ENCODE peak calls at places on chromosomes 3 and 15, in four cellular contexts. P is kidney, Q is PC-3, Z is mesendoderm. F is an unnamed sample.
A peak's percentile ranks its signal among the peaks of the same experiment; 100 is the strongest.

GRCh38 chr15:85329561-85330421 is 50.6 kb upstream of the AKAP13 start:
- DNase-seq in P (no peak), Q (no peak), Z (no peak), F (no peak)

GRCh38 chr15:88032787-88033186 is 223.8 kb downstream of the NTRK3 start:
- DNase-seq in P (no peak), Q (no peak), Z (no peak), F (no peak)

GRCh38 chr3:12187448-12188327 is 29.0 kb upstream of the TIMP4 start:
- DNase-seq in P (peak; percentile 82), Q (peak; percentile 67), Z (no peak), F (peak; percentile 17)

GRCh38 chr15:61175024-61175423 is 54.1 kb downstream of the RORA start:
- DNase-seq in P (no peak), Q (peak; percentile 10), Z (peak; percentile 51), F (peak; percentile 9)

GRCh38 chr3:10470666-10471336 is 34.6 kb downstream of the ATP2B2 start:
- DNase-seq in P (no peak), Q (no peak), Z (peak; percentile 69), F (no peak)

GRCh38 chr3:42898896-42899675 is 6.9 kb upstream of the ZNF662 start:
- DNase-seq in P (no peak), Q (no peak), Z (no peak), F (no peak)

GRCh38 chr15:95176794-95177577 is 945.6 kb downstream of the MCTP2 start:
- DNase-seq in P (no peak), Q (peak; percentile 36), Z (peak; percentile 11), F (peak; percentile 46)

GRCh38 chr3:164852866-164853265 is 225.4 kb downstream of the SI start:
- DNase-seq in P (no peak), Q (no peak), Z (no peak), F (no peak)

GRCh38 chr3:15844889-15845288 is 47.1 kb upstream of the ANKRD28 start:
- DNase-seq in P (no peak), Q (no peak), Z (no peak), F (no peak)

GRCh38 chr3:40313975-40314860 is 4.7 kb downstream of the EIF1B start:
- DNase-seq in P (no peak), Q (no peak), Z (no peak), F (peak; percentile 2)

GRCh38 chr15:69629631-69630161 is 177.1 kb downstream of the RPLP1 start:
- DNase-seq in P (no peak), Q (no peak), Z (no peak), F (no peak)

GRCh38 chr3:71972031-71972430 is 187.1 kb upstream of the PROK2 start:
- DNase-seq in P (no peak), Q (peak; percentile 67), Z (no peak), F (no peak)

GRCh38 chr3:63961891-63962290 is 49.7 kb upstream of the SCAANT1 start:
- DNase-seq in P (no peak), Q (peak; percentile 54), Z (peak; percentile 70), F (peak; percentile 65)

GRCh38 chr15:31128919-31129768 is 27.6 kb upstream of the TRPM1 start:
- DNase-seq in P (peak; percentile 89), Q (peak; percentile 58), Z (peak; percentile 65), F (peak; percentile 78)

GRCh38 chr3:172595648-172596393 is 72.6 kb upstream of the TNFSF10 start:
- DNase-seq in P (no peak), Q (peak; percentile 77), Z (peak; percentile 52), F (peak; percentile 78)

GRCh38 chr3:128447561-128448013 is 19.1 kb downstream of the DNAJB8 start:
- DNase-seq in P (no peak), Q (no peak), Z (no peak), F (no peak)

GRCh38 chr15:75671684-75672083 is 24.0 kb downstream of the SNX33 start:
- DNase-seq in P (no peak), Q (no peak), Z (no peak), F (no peak)

GRCh38 chr15:92733934-92734521 is 78.5 kb upstream of the FAM174B start:
- DNase-seq in P (no peak), Q (no peak), Z (peak; percentile 82), F (peak; percentile 34)

GRCh38 chr3:54608041-54608440 is 319.8 kb downstream of the LRTM1 start:
- DNase-seq in P (no peak), Q (no peak), Z (no peak), F (no peak)

GRCh38 chr3:49456417-49456816 is 13.7 kb upstream of the DAG1 start:
- DNase-seq in P (no peak), Q (peak; percentile 43), Z (peak; percentile 61), F (no peak)

GRCh38 chr3:71035314-71035713 is 548.2 kb downstream of the FOXP1 start:
- DNase-seq in P (no peak), Q (peak; percentile 95), Z (no peak), F (peak; percentile 96)

GRCh38 chr15:47991376-47991775 is 129.4 kb upstream of the SLC24A5 start:
- DNase-seq in P (no peak), Q (no peak), Z (no peak), F (no peak)

GRCh38 chr15:93151488-93151887 is 62.5 kb upstream of the RGMA start:
- DNase-seq in P (no peak), Q (peak; percentile 15), Z (no peak), F (no peak)

GRCh38 chr15:80415331-80415730 is 11.1 kb downstream of the ARNT2 start:
- DNase-seq in P (no peak), Q (no peak), Z (no peak), F (no peak)

GRCh38 chr3:158794936-158795518 is 6.8 kb upstream of the MFSD1 start:
- DNase-seq in P (no peak), Q (peak; percentile 68), Z (peak; percentile 41), F (peak; percentile 31)

GRCh38 chr3:146189519-146190173 is 28.7 kb upstream of the PLOD2 start:
- DNase-seq in P (no peak), Q (peak; percentile 90), Z (peak; percentile 79), F (peak; percentile 70)

GRCh38 chr15:89500397-89501270 is 4.3 kb upstream of the RHCG start:
- DNase-seq in P (peak; percentile 15), Q (peak; percentile 43), Z (no peak), F (no peak)

GRCh38 chr3:48352546-48352945 is 19.1 kb upstream of the SPINK8 start:
- DNase-seq in P (no peak), Q (no peak), Z (no peak), F (no peak)

GRCh38 chr15:38564557-38565286 is at the start of gene RASGRP1:
- DNase-seq in P (peak; percentile 89), Q (peak; percentile 35), Z (peak; percentile 74), F (peak; percentile 59)
- H3K9ac ChIP-seq in P (no peak within 1 kb of the TSS), Q (no peak within 1 kb of the TSS), Z (peak within 1 kb of the TSS; percentile 44), F (no peak within 1 kb of the TSS)

DNA sequence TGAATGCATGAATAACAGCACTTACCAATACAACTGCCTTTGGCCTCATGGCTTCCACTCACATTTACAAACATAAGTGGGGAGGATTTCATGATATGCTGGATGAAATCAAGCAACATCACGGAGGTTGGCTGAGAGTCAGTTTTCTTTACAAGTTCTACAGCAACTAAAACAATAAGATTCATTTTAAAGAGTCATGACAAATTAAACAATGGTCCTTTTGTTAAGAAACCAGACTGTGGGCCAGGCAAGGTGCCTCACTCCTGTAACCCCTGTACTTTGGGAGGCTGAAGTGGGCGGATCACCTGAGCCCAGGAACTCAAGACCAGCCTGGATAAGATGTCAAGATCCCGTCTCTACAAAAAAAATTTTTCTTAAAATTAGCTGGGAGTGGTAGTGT is 12.4 kb downstream of the ATR start:
- DNase-seq in P (no peak), Q (no peak), Z (no peak), F (no peak)
- H3K9ac ChIP-seq in P (no peak overlapping the region), Q (no peak overlapping the region), Z (no peak overlapping the region), F (no peak overlapping the region)

DNA sequence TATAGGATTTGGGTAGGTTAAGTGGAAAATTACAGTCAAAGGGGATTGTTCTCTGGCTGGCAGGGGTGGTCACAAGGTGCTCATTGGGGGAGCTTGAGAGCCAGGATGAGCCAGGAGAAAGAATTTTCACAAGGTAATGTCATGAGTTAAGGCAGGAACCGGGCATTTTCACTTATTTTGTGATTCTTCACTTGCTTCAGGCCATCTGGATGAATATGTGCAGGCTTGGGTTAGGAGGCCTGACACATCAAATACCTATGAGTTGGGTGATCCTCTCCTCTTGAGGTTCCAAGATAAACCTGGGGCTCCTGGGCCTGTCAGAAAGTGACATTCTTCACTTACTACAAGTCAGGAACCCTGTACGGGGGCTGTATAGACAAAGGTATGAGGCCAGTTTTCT is 68.7 kb downstream of the CD200 start:
- DNase-seq in P (no peak), Q (no peak), Z (peak; percentile 59), F (no peak)
- H3K9ac ChIP-seq in P (no peak overlapping the region), Q (no peak overlapping the region), Z (no peak overlapping the region), F (no peak overlapping the region)

DNA sequence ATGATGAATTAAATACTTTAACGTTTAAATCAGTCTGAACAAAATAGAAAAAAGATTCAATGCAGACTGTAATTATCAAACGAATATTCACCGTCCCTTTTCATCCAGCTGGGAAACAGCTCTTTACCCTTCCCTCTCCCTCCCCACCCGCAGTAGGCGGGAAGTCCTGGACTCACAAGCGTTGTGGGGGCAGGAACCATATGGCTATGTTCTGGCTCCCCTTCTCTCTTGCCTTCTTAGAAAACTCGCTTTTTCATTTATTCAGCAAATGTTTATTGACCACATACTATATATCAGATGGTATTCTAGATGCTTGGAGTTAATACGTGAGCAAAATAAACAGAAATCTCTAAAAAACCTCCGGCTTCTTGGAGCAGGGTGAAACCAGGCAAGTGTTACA is 715 bp upstream of the SCAPER start:
- DNase-seq in P (no peak), Q (no peak), Z (no peak), F (no peak)
- H3K9ac ChIP-seq in P (no peak overlapping the region), Q (peak overlapping the region; percentile 81), Z (peak overlapping the region; percentile 34), F (peak overlapping the region; percentile 53)

DNA sequence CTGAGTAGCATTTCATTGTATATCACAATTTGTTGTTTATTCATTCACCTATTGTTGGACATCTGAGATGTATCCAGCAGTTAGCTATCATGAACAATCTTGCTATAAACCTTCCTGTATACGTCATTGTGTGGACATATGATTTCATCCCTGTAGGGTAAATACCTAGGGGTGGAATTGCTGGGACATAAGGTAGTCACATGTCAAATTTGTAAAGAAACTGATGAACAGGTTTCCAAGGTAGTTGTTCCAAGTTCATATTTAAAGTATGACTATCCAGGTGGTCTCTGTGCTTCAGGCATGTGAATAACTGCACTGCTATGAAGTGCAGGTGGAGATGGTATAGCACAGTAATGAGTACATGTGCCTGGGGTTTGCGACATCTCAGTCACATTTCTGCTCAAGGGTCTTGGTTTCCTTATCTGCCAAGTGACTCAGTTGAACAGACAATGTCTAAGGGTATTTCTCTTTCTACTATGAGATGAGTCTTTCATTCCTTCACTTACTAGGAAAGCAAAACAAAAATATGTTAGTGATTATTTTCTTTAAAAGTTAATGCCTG is 229.0 kb upstream of the HES1 start:
- DNase-seq in P (no peak), Q (peak; percentile 44), Z (no peak), F (no peak)
- H3K9ac ChIP-seq in P (no peak overlapping the region), Q (no peak overlapping the region), Z (no peak overlapping the region), F (no peak overlapping the region)

GRCh38 chr15:91528811-91529210 is 324.7 kb upstream of the SLCO3A1 start:
- DNase-seq in P (no peak), Q (no peak), Z (no peak), F (no peak)
- H3K9ac ChIP-seq in P (no peak overlapping the region), Q (no peak overlapping the region), Z (no peak overlapping the region), F (no peak overlapping the region)